ENCODE peak calls at places on chromosomes 6 and 20, in five cellular contexts. R, C, N, A and M are unnamed samples.

GRCh38 chr20:56722042-56722441 is 92.9 kb downstream of the TFAP2C start:
- DNase-seq in R (no peak), C (no peak), N (no peak), A (no peak), M (no peak)

GRCh38 chr6:28802417-28803336 is 121.1 kb downstream of the TRIM27 start:
- DNase-seq in R (no peak), C (no peak), N (no peak), A (no peak), M (peak)

GRCh38 chr20:33862709-33863403 is 51.7 kb downstream of the CHMP4B start:
- DNase-seq in R (no peak), C (peak), N (peak), A (peak), M (peak)

GRCh38 chr20:23362392-23363256 is 642 bp downstream of the GZF1 start:
- DNase-seq in R (no peak), C (no peak), N (no peak), A (peak), M (peak)

GRCh38 chr20:32348207-32348606 is 9.9 kb upstream of the ASXL1 start:
- DNase-seq in R (no peak), C (no peak), N (no peak), A (no peak), M (no peak)

GRCh38 chr6:22826961-22827360 is 257.6 kb downstream of the HDGFL1 start:
- DNase-seq in R (no peak), C (no peak), N (no peak), A (no peak), M (peak)

GRCh38 chr6:44264154-44265002 is 973 bp downstream of the NFKBIE start:
- DNase-seq in R (no peak), C (no peak), N (no peak), A (no peak), M (peak)

GRCh38 chr20:50191065-50191565 is 485 bp downstream of the CEBPB start:
- DNase-seq in R (no peak), C (no peak), N (peak), A (no peak), M (no peak)

GRCh38 chr6:30880563-30881252 is 3.6 kb upstream of the DDR1 start:
- DNase-seq in R (no peak), C (peak), N (no peak), A (no peak), M (no peak)

GRCh38 chr20:4513720-4514119 is 208.0 kb upstream of the PRND start:
- DNase-seq in R (no peak), C (no peak), N (no peak), A (peak), M (peak)

GRCh38 chr6:163263196-163263595 is 151.3 kb upstream of the QKI start:
- DNase-seq in R (no peak), C (no peak), N (no peak), A (peak), M (no peak)

GRCh38 chr6:90938116-90938515 is 351.2 kb upstream of the MAP3K7 start:
- DNase-seq in R (no peak), C (no peak), N (no peak), A (no peak), M (peak)

GRCh38 chr6:139394027-139394649 is 19.7 kb upstream of the CITED2 start:
- DNase-seq in R (no peak), C (no peak), N (no peak), A (no peak), M (no peak)